ENCODE peak calls at places on chromosomes 11 and 22, in four cellular contexts. N is GM06990, W is H1, A is brain microvascular endothelial cell. P is an unnamed sample.

GRCh38 chr11:81104051-81104450 is 1629.6 kb downstream of the FAM181B start:
- DNase-seq in W (no peak), A (no peak), N (no peak), P (no peak)

GRCh38 chr11:102010776-102011500 is 36.3 kb upstream of the CFAP300 start:
- DNase-seq in A (peak), N (no peak), W (peak), P (no peak)

GRCh38 chr22:10781571-10782403 is 4746.2 kb upstream of the OR11H1 start:
- DNase-seq in N (no peak), A (no peak), W (no peak), P (no peak)

GRCh38 chr11:93814966-93815633 is 31.0 kb downstream of the MED17 start:
- DNase-seq in W (no peak), A (peak), N (no peak), P (no peak)

GRCh38 chr11:11841121-11841604 is 609 bp upstream of the USP47 start:
- DNase-seq in W (no peak), N (no peak), A (no peak), P (no peak)

GRCh38 chr22:39343259-39344045 is 6.3 kb upstream of the SYNGR1 start:
- DNase-seq in A (peak), N (no peak), W (peak), P (peak)

GRCh38 chr11:2576536-2576935 is 123.3 kb downstream of the KCNQ1OT1 start:
- DNase-seq in W (peak), N (no peak), A (no peak), P (no peak)

GRCh38 chr11:121833970-121834369 is 282.0 kb downstream of the BLID start:
- DNase-seq in A (no peak), W (no peak), N (no peak), P (no peak)

GRCh38 chr11:73240190-73240781 is 22.2 kb downstream of the P2RY2 start:
- DNase-seq in A (no peak), W (no peak), N (no peak), P (no peak)

GRCh38 chr11:71433648-71434450 is 14.3 kb downstream of the DHCR7 start:
- DNase-seq in N (no peak), W (no peak), A (no peak), P (no peak)

GRCh38 chr11:2432171-2432621 is 12.1 kb downstream of the TRPM5 start:
- DNase-seq in W (no peak), A (no peak), N (peak), P (no peak)

GRCh38 chr22:45565171-45565570 is 62.5 kb downstream of the FBLN1 start:
- DNase-seq in W (no peak), A (no peak), N (no peak), P (no peak)

GRCh38 chr11:46119352-46120216 is 1.7 kb downstream of the PHF21A start:
- DNase-seq in A (peak), W (no peak), N (peak), P (peak)

GRCh38 chr11:133576351-133576750 is 44.0 kb upstream of the OPCML start:
- DNase-seq in N (no peak), W (peak), A (no peak), P (no peak)

GRCh38 chr22:37662039-37662438 is 3.5 kb downstream of the PDXP start:
- DNase-seq in W (no peak), A (no peak), N (no peak), P (no peak)

GRCh38 chr22:47151490-47151889 is 389.0 kb downstream of the TBC1D22A start:
- DNase-seq in A (peak), N (no peak), W (no peak), P (no peak)

GRCh38 chr11:102771351-102771750 is 9.1 kb downstream of the MMP10 start:
- DNase-seq in N (no peak), W (no peak), A (no peak), P (no peak)

GRCh38 chr11:75453916-75454655 is 21.1 kb upstream of the KLHL35 start:
- DNase-seq in A (no peak), N (no peak), W (no peak), P (no peak)

GRCh38 chr11:23954730-23955129 is 542.1 kb upstream of the LUZP2 start:
- DNase-seq in N (no peak), A (no peak), W (no peak), P (no peak)
- H3K4me3 ChIP-seq in N (no peak), A (no peak), W (no peak), P (no peak)

GRCh38 chr11:9143726-9144125 is 52.3 kb upstream of the SCUBE2 start:
- DNase-seq in W (no peak), A (no peak), N (no peak), P (no peak)
- H3K4me3 ChIP-seq in W (no peak), A (no peak), N (no peak), P (no peak)

DNA sequence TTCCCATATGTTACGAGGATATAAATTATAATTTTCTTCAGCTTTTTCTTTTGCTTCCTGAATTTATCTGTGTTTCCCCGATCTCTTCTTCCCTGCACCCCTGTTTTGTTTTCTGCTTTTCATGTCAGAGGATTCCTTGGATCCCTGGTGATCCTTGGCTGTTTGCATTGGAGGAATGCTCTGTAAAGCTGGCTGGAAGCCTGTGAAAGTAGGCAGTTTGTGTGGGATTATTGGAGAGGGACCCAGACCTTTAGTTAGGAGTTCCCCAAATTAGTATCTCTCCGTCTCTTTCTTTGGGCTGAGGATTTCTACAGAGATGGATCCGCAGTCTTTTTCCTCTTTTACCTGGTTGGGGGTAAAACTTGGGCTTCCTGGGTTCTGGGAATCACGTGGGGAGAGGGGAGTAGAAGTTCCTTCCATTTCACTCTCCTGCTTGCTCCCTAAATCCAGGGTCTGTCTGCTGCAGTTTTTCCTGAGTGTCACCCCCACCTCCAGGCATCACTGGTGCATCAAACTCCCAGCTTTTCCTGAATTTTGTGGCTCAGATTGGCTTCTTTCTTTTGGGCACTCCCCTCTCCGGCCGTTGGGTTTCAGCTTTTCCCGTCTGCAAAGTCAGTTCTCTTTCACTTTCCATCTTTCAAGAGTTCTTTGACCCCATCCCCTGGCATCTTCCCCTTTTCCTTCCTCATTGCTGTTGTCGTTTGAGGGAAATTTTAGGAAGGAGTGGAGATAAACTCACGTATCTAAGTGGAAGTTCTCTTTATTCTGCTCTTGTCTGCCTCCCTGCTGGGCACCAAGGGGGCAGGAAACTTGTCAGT is 79.1 kb upstream of the ALX4 start:
- DNase-seq in W (peak), A (no peak), N (no peak), P (no peak)
- H3K4me3 ChIP-seq in W (peak), A (no peak), N (no peak), P (no peak)

DNA sequence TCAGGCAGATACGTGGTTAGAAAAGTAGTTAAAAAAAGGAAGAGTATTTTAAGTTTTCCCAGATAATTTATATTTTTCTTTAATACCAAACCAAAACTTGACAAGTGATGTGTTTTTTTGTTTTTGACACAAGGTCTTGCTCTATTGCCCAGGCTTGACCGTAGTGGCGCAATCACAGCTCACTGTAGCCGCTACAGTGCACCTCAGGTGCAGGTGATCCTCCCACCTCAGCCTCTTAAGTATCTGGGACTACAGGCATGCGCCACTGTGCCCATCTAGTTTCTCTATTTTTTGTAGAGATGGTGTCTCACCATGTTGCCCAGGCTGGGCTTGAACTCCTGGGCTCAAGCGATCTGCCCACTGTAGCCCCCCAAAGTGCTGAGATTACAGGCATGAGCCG is 92.5 kb downstream of the MTMR3 start:
- DNase-seq in N (no peak), A (no peak), W (no peak), P (no peak)
- H3K4me3 ChIP-seq in N (no peak), A (no peak), W (no peak), P (no peak)

DNA sequence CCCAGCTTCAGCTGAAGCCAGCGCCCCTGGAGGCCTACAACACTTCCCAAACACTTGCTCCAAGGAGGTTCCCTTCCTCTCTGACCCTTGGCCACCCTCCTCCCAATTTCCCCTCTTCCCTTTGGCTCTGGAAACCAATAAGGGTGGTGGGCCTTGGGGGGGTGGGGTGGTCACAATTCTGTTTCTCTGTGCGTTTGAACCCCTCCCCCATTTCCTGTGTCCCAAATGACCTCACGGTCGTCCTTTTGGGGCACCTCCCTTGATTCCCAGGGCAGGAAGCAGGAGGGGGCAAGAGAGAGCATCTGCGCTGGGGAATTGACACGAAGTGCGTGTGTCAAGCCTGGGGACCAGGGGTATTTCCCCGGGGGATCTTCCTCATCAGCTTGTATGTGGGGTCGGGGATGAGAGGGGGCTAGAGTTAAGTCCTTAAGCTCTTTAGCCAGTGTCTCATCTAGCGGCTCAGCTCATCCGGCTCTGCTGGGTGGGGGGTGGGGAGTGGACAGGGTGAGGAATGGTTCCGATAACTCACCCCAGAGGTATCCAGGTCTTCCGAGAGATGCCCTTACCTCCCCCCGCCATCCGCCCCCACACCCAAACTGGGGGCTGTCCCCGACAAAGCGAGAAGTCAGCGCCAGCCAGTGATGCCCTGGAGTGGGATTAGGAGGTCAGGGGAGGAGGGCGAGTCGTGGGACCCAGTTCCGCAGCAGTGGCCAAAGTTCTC is 629 bp downstream of the ESAM start:
- DNase-seq in N (peak), A (no peak), W (peak), P (no peak)
- H3K4me3 ChIP-seq in N (peak), A (no peak), W (peak), P (peak)

GRCh38 chr11:66546368-66546965 is at the start of gene ACTN3:
- DNase-seq in W (peak), N (peak), A (no peak), P (no peak)

GRCh38 chr11:66547662-66548009 is 933 bp downstream of the ACTN3 start:
- DNase-seq in N (no peak), W (no peak), A (no peak), P (no peak)

GRCh38 chr11:66548774-66549630 is 2.3 kb downstream of the ACTN3 start:
- DNase-seq in A (no peak), W (no peak), N (no peak), P (no peak)

GRCh38 chr11:66546966-66547661 is 411 bp downstream of the ACTN3 start:
- DNase-seq in A (no peak), W (peak), N (no peak), P (no peak)

GRCh38 chr11:66548041-66548440 is 1.3 kb downstream of the ACTN3 start:
- DNase-seq in A (no peak), W (no peak), N (no peak), P (no peak)
- H3K4me3 ChIP-seq in A (no peak), W (peak), N (no peak), P (no peak)

DNA sequence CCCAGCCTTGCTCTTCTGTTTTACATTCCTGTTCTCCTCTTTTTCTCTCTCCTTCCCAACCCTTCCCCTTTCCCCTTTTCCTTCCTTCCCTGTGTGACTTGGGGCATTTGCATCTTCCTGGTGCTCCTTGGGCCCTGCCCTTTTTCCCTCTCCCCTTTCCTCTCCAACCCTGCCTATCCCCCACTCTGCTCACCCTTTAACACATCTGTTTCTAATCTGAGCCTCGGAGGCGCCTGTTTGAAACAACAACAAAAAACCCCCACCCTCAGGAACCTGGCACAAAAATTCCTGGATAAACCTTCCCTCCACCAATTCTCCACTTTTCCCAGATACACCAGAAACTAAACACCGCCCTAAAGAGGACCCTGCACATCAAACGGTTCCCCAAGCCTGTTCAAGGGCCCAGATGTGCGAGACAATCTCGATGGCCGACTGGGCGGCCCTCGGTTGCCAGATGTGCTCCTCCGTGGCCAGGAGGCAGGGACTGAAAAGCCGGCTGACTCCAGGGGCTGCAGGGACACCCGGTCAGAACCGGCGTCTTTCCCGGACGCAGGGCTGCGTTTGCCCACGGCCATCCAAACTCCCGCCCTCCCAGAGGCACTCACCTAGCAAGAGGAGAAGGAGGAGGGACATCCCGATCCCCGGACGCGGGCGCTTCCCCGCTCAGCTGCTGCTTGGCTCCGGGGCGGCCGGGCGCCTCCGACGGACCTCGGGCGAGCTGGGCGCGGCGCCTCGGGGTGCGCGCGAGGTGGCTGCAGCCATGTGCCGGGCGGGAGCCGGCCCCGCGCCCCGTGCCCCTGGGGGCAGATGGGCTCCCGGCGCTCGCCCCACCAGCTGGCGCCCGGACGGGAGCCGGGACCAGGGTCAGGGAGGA is 503 bp downstream of the CLMP start:
- DNase-seq in W (no peak), A (no peak), N (no peak), P (no peak)
- H3K4me3 ChIP-seq in W (peak), A (peak), N (no peak), P (peak)

GRCh38 chr11:68941324-68942089 is 37.8 kb downstream of the IGHMBP2 start:
- DNase-seq in W (no peak), N (no peak), A (no peak), P (no peak)
- H3K4me3 ChIP-seq in W (no peak), N (no peak), A (no peak), P (no peak)